ENCODE peak calls at places on chromosome 11, in five cellular contexts. One of them, this sample, is unnamed.

GRCh38 chr11:99098751-99099150 is 78.0 kb downstream of the CNTN5 start:
- DNase-seq in heart right ventricle: no peak
- DNase-seq in colonic mucosa: no peak
- DNase-seq in GM23338: no peak
- DNase-seq in Peyer's patch: no peak
- DNase-seq in this sample: peak; percentile 12

GRCh38 chr11:85626496-85626895 is 648 bp downstream of the DLG2 start:
- DNase-seq in colonic mucosa: no peak
- DNase-seq in GM23338: no peak
- DNase-seq in heart right ventricle: no peak
- DNase-seq in Peyer's patch: no peak
- DNase-seq in this sample: no peak

GRCh38 chr11:67351275-67352005 is 1.9 kb downstream of the POLD4 start:
- DNase-seq in Peyer's patch: peak; percentile 83
- DNase-seq in heart right ventricle: peak; percentile 47
- DNase-seq in GM23338: peak; percentile 90
- DNase-seq in colonic mucosa: peak; percentile 75
- DNase-seq in this sample: no peak

GRCh38 chr11:45260047-45260446 is 26.1 kb downstream of the SYT13 start:
- DNase-seq in Peyer's patch: no peak
- DNase-seq in colonic mucosa: no peak
- DNase-seq in heart right ventricle: no peak
- DNase-seq in GM23338: no peak
- DNase-seq in this sample: no peak

GRCh38 chr11:26420331-26420730 is 88.4 kb downstream of the ANO3 start:
- DNase-seq in colonic mucosa: no peak
- DNase-seq in GM23338: peak; percentile 11
- DNase-seq in Peyer's patch: no peak
- DNase-seq in heart right ventricle: no peak
- DNase-seq in this sample: no peak

GRCh38 chr11:72617080-72617744 is 57.0 kb downstream of the PDE2A start:
- DNase-seq in GM23338: no peak
- DNase-seq in Peyer's patch: no peak
- DNase-seq in colonic mucosa: no peak
- DNase-seq in heart right ventricle: peak; percentile 59
- DNase-seq in this sample: no peak

GRCh38 chr11:123214396-123214795 is 19.3 kb upstream of the CLMP start:
- DNase-seq in colonic mucosa: no peak
- DNase-seq in heart right ventricle: no peak
- DNase-seq in GM23338: no peak
- DNase-seq in Peyer's patch: no peak
- DNase-seq in this sample: no peak

GRCh38 chr11:124791626-124792341 is 8.4 kb downstream of the MSANTD2 start:
- DNase-seq in Peyer's patch: no peak
- DNase-seq in heart right ventricle: no peak
- DNase-seq in GM23338: no peak
- DNase-seq in colonic mucosa: no peak
- DNase-seq in this sample: no peak

DNA sequence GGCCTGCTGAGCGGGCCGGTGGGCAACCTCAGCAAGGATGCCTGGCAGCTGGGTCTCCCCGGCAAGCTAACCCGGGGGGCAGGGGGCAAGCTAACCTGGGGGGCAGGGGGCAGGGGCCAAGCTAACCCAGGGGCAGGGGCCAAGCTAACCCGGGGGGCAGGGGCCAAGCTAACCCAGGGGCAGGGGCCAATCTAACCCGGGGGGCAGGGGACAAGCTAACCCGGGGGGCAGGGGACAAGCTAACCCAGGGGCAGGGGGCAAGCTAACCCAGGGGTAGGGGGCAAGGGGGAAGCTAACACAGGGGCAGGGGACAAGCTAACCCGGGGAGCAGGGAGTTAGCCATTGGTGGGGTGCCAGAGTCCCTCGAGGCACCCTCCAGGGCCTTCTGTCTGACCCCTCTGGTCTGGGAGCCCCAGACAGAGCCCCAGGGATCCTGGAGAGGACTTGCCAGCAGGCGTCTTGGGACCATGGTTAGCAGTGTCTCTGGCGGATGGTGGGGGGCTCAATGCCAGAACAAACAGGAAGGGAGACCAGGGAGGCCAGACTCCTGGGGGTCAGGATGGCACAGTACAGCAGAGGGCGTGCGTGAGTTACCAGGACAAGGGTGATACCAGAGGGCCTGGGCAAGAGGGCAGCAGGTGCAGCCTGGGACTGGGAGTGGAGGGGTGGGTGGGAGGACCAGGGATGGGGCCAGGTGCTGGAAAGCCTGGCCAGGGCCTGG is 16.1 kb downstream of the IGF2 start:
- DNase-seq in Peyer's patch: no peak
- DNase-seq in colonic mucosa: no peak
- DNase-seq in heart right ventricle: no peak
- DNase-seq in GM23338: no peak
- DNase-seq in this sample: no peak
- TF ChIP-seq CTCF in Peyer's patch: no peak
- TF ChIP-seq CTCF in colonic mucosa: no peak
- TF ChIP-seq CTCF in heart right ventricle: no peak
- TF ChIP-seq CTCF in GM23338: no peak
- TF ChIP-seq CTCF in this sample: peak; percentile 20

DNA sequence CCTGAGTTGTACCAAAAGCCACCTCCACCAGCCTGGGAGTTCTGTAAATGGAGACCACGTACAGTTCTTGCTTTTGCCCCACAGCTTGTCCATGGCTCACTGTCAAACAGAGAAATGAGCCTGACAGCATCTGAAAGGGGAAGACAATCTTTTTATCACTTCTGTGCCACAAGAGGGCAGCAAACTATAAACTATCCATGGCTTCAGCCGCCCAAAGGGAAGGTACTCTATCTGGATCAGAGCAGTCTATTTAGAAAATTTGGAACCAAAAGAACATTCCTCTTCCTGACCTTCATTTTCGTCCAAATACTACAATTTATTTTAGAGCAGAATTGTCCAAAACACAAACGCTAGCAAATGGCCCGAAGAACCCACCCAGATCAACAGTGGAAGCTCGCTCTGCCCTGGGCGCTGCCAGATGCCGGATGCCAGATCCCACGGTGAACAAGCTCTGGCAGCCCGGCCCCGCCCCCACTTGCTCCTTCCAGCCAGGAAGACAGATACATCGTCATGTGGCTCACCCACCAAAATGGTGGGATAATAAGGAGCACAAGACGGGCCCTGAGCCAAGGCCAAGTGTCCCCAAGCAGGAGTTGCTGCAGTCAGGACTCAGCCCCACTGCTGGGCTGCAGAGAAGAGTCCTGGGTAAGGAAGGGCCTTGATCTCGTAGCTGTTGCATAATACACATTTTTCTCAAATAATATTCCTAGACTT is 23.9 kb upstream of the SCGB1A1 start:
- DNase-seq in Peyer's patch: peak; percentile 65
- DNase-seq in GM23338: peak; percentile 89
- DNase-seq in colonic mucosa: peak; percentile 67
- DNase-seq in heart right ventricle: peak; percentile 82
- DNase-seq in this sample: no peak
- H3K4me3 ChIP-seq in Peyer's patch: no peak overlapping the region
- H3K4me3 ChIP-seq in GM23338: peak overlapping the region; percentile 43
- H3K4me3 ChIP-seq in colonic mucosa: no peak overlapping the region
- H3K4me3 ChIP-seq in heart right ventricle: peak overlapping the region; percentile 30
- H3K4me3 ChIP-seq in this sample: no peak overlapping the region

DNA sequence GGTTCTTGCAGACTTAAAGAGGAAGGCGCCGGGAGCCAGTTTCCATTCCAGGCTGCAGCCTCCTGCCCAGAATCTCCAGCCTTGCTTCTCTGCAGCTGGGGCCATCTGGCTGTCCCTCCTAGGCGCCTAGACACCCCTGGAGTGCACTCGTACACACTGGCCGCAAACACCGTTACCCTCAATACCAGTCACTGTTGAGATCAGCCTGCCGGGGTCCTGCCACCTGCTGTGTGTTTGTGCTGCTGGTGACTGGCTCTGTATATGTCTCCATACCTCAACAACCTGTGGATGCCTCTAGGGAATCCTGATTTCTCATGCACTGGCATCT is 91.7 kb upstream of the TMEM45B start:
- DNase-seq in GM23338: no peak
- DNase-seq in heart right ventricle: no peak
- DNase-seq in Peyer's patch: no peak
- DNase-seq in colonic mucosa: no peak
- DNase-seq in this sample: no peak
- H3K27me3 ChIP-seq in GM23338: no peaks in the 10 kb centered on the region
- H3K27me3 ChIP-seq in heart right ventricle: no peaks in the 10 kb centered on the region
- H3K27me3 ChIP-seq in Peyer's patch: no peaks in the 10 kb centered on the region
- H3K27me3 ChIP-seq in colonic mucosa: no peaks in the 10 kb centered on the region
- H3K27me3 ChIP-seq in this sample: peaks cover 2% of the 10 kb centered on the region

DNA sequence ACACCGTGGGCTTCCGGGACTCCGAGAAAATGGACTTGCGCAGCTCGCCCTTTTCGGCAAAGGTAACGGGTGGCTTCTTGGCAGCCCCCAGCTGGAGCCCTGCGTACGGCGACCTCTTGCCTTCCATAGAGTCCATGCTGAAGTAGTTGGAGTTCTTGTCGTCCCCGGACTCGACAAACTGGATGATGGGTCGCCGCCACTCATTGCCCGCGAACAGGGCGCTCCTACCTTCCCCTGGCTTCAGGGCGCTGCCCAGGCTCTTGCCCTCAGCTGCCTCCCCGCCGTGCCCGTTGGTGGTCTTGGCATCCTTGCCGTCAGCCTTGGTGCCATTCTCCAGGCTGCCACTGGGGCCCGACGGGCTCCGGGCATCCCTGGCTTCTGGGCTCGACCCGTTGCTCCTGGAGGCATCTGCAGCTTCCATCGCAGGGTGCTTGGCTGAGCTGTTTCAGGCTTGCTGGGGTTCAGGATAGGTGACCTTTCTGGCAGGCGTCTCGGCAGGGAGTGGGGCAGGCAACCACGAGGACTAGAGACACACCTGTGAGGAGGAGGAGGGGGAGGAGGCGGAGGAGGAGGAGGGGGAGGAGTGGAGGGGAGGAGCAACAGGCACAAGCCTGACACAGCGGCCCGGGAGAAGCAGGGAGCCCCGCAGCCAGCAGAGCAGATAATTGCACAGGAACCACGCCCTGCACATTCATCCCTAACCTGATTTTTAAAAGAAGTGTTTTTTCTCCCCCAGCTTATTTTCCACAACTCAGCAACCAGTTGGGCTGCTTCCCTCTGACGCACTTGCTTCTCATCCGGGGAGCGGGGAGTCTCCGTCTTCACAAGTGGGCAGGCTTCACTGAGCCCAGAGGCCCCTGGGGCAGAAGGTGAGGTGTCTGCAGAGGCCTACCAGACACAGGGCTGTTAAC is at the start of gene TRIM29:
- DNase-seq in heart right ventricle: peak; percentile 2
- DNase-seq in Peyer's patch: peak; percentile 64
- DNase-seq in GM23338: no peak
- DNase-seq in colonic mucosa: peak; percentile 78
- DNase-seq in this sample: no peak
- TF ChIP-seq CTCF in heart right ventricle: no peak
- TF ChIP-seq CTCF in Peyer's patch: no peak
- TF ChIP-seq CTCF in GM23338: peak; percentile 24
- TF ChIP-seq CTCF in colonic mucosa: no peak
- TF ChIP-seq CTCF in this sample: no peak

GRCh38 chr11:2860636-2861035 is 24.9 kb downstream of the CDKN1C start:
- DNase-seq in heart right ventricle: no peak
- DNase-seq in colonic mucosa: peak; percentile 30
- DNase-seq in Peyer's patch: peak; percentile 79
- DNase-seq in GM23338: no peak
- DNase-seq in this sample: no peak

GRCh38 chr11:2864890-2865289 is 20.7 kb downstream of the CDKN1C start:
- DNase-seq in heart right ventricle: no peak
- DNase-seq in Peyer's patch: no peak
- DNase-seq in GM23338: no peak
- DNase-seq in colonic mucosa: no peak
- DNase-seq in this sample: no peak

GRCh38 chr11:2862395-2862949 is 23.1 kb downstream of the CDKN1C start:
- DNase-seq in colonic mucosa: no peak
- DNase-seq in GM23338: peak; percentile 89
- DNase-seq in heart right ventricle: no peak
- DNase-seq in Peyer's patch: no peak
- DNase-seq in this sample: no peak

GRCh38 chr11:2866178-2866577 is 19.4 kb downstream of the CDKN1C start:
- DNase-seq in heart right ventricle: no peak
- DNase-seq in Peyer's patch: no peak
- DNase-seq in GM23338: no peak
- DNase-seq in colonic mucosa: no peak
- DNase-seq in this sample: no peak

GRCh38 chr11:2862950-2863618 is 22.5 kb downstream of the CDKN1C start:
- DNase-seq in colonic mucosa: no peak
- DNase-seq in heart right ventricle: no peak
- DNase-seq in Peyer's patch: no peak
- DNase-seq in GM23338: peak; percentile 77
- DNase-seq in this sample: no peak
- H3K4me3 ChIP-seq in colonic mucosa: no peak overlapping the region
- H3K4me3 ChIP-seq in heart right ventricle: peak overlapping the region; percentile 35
- H3K4me3 ChIP-seq in Peyer's patch: no peak overlapping the region
- H3K4me3 ChIP-seq in GM23338: peak overlapping the region; percentile 52
- H3K4me3 ChIP-seq in this sample: no peak overlapping the region

GRCh38 chr11:113398669-113399430 is 11.3 kb downstream of the ANKK1 start:
- DNase-seq in colonic mucosa: no peak
- DNase-seq in GM23338: no peak
- DNase-seq in Peyer's patch: no peak
- DNase-seq in heart right ventricle: no peak
- DNase-seq in this sample: no peak
- H3K27me3 ChIP-seq in colonic mucosa: no peaks in the 10 kb centered on the region
- H3K27me3 ChIP-seq in GM23338: no peaks in the 10 kb centered on the region
- H3K27me3 ChIP-seq in Peyer's patch: no peaks in the 10 kb centered on the region
- H3K27me3 ChIP-seq in heart right ventricle: no peaks in the 10 kb centered on the region
- H3K27me3 ChIP-seq in this sample: no peaks in the 10 kb centered on the region